ENCODE peak calls at places on chromosome 2, in four cellular contexts. C, H, N and E are unnamed samples.

GRCh38 chr2:158726906-158727592 is 68.1 kb upstream of the DAPL1 start:
- DNase-seq in C (no peak), H (no peak), N (no peak), E (peak)

GRCh38 chr2:104340162-104340561 is 513.8 kb upstream of the POU3F3 start:
- DNase-seq in N (no peak), H (no peak), C (no peak), E (no peak)

GRCh38 chr2:232854082-232854481 is 16.0 kb upstream of the SNORC start:
- DNase-seq in C (no peak), H (peak), N (no peak), E (no peak)

GRCh38 chr2:54704688-54705605 is 18.5 kb upstream of the EML6 start:
- DNase-seq in H (peak), C (peak), N (no peak), E (no peak)

GRCh38 chr2:178829299-178829698 is 22.1 kb upstream of the TTN start:
- DNase-seq in N (no peak), C (no peak), H (no peak), E (no peak)

GRCh38 chr2:196971574-196972279 is 45.2 kb upstream of the PGAP1 start:
- DNase-seq in H (no peak), N (no peak), C (peak), E (no peak)

GRCh38 chr2:55590810-55591440 is 26.5 kb downstream of the PPP4R3B start:
- DNase-seq in N (no peak), H (peak), C (peak), E (no peak)

GRCh38 chr2:218343591-218343990 is 13.1 kb upstream of the CATIP start:
- DNase-seq in N (no peak), H (no peak), C (no peak), E (no peak)

GRCh38 chr2:12087671-12088380 is 341.4 kb downstream of the LPIN1 start:
- DNase-seq in H (peak), N (no peak), C (peak), E (no peak)

GRCh38 chr2:202639233-202639632 is 4.5 kb downstream of the FAM117B start:
- DNase-seq in C (no peak), H (no peak), N (no peak), E (no peak)

GRCh38 chr2:168087406-168087805 is 160.0 kb downstream of the STK39 start:
- DNase-seq in N (no peak), C (no peak), H (no peak), E (peak)

GRCh38 chr2:134669731-134670669 is 48.8 kb downstream of the TMEM163 start:
- DNase-seq in C (peak), N (no peak), H (no peak), E (no peak)

GRCh38 chr2:235970204-235971040 is 197.8 kb downstream of the GBX2 start:
- DNase-seq in N (no peak), C (no peak), H (no peak), E (no peak)

GRCh38 chr2:27822049-27822448 is 50.5 kb downstream of the MRPL33 start:
- DNase-seq in H (no peak), C (no peak), N (no peak), E (no peak)
- TF ChIP-seq CTCF in H (no peak), C (no peak), N (no peak), E (no peak)

GRCh38 chr2:47056374-47056773 is 98.7 kb downstream of the STPG4 start:
- DNase-seq in H (no peak), N (no peak), C (no peak), E (no peak)

GRCh38 chr2:47052847-47053246 is 102.3 kb downstream of the STPG4 start:
- DNase-seq in H (no peak), C (no peak), N (no peak), E (no peak)

GRCh38 chr2:47051562-47051961 is 103.5 kb downstream of the STPG4 start:
- DNase-seq in H (no peak), N (no peak), C (no peak), E (no peak)

GRCh38 chr2:47054867-47055266 is 100.2 kb downstream of the STPG4 start:
- DNase-seq in C (no peak), N (no peak), H (no peak), E (no peak)

GRCh38 chr2:47054036-47054555 is 101.0 kb downstream of the STPG4 start:
- DNase-seq in C (no peak), N (no peak), H (no peak), E (no peak)
- TF ChIP-seq CTCF in C (no peak), N (no peak), H (no peak), E (no peak)

DNA sequence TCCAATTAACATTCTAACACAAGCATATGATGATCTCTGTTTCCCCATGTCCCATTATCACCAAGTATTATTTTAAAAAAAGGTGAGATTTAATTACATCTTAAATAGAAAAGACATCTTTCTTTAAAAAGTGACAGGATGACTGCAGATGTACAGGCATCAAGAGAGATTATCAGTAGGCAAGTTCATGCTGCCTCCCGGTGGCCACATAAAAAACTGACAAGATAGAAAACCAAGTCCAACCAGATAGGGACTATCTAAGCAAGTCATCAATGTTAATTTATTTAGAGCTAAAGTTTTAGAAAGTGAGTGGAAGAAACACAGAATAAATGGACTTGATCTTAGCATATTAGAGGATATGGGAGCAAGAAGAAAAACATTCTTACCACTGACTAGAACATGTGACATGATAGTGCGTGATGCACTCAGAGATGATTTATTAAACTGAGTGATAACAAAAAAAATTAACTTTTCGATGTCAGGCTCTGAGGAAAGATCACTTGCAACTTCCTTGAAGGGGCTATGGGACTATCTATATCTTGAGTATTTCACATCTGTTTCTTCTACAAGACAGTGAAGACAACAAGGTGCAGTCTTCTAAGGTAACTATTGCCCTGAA is 5.4 kb upstream of the TDRD15 start:
- DNase-seq in N (peak), C (peak), H (peak), E (peak)
- TF ChIP-seq CTCF in N (peak), C (peak), H (peak), E (peak)

GRCh38 chr2:117994729-117995128 is 19.1 kb downstream of the CCDC93 start:
- DNase-seq in N (no peak), C (no peak), H (no peak), E (no peak)

GRCh38 chr2:118003396-118003824 is 10.5 kb downstream of the CCDC93 start:
- DNase-seq in H (peak), C (peak), N (peak), E (peak)

GRCh38 chr2:117996525-117996924 is 17.3 kb downstream of the CCDC93 start:
- DNase-seq in N (no peak), C (no peak), H (no peak), E (no peak)

GRCh38 chr2:118000041-118000440 is 13.8 kb downstream of the CCDC93 start:
- DNase-seq in H (no peak), N (no peak), C (no peak), E (no peak)

GRCh38 chr2:117997872-117998454 is 15.9 kb downstream of the CCDC93 start:
- DNase-seq in H (no peak), N (no peak), C (no peak), E (peak)
- TF ChIP-seq CTCF in H (no peak), N (no peak), C (no peak), E (no peak)

DNA sequence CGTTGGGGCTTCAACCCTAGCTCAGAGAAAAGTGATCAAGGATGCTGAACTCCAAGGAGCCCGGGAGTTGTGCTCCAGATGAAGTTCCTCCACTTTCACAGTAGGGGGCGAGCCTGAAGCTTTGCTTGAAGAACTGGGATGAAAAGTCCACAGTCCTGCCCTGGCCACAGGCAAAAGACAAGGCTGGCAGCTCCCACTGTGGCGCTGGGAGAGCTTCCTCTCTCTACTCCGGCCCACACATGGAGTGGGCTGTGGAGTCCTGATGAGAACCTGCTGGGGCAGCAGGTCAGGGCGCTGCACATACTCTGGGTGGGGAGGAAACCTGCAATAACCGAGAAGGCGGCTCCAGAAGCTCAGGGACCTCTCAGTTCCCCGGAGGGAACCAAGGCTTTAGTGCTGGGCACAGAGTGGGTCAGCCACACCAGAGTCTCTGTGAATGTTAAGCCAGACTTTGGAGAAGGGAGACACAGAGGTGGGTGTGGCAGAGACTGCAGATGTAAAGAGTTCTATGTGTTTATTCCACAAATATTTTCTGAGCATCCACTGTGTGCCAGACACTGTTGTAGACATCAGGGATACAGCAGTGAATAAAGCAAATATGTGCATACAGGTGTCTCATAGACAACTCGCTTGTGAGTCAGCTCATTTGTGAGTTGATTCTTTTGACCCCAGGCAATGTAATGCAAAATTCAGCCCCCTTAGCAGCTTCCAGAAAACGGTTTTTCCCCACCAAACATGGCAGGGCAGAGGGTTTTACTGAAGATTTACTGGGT is 48.0 kb upstream of the MRPL33 start:
- DNase-seq in N (peak), H (peak), C (peak), E (peak)
- TF ChIP-seq CTCF in N (peak), H (peak), C (peak), E (peak)